ENCODE peak calls at places on chromosomes 13 and 19, in four cellular contexts. J, I, F and C are unnamed samples.
A peak's percentile ranks its signal among the peaks of the same experiment; 100 is the strongest.

GRCh38 chr19:35746556-35746955 is 1.1 kb downstream of the PSENEN start:
- DNase-seq in J (no peak), I (no peak), F (no peak), C (no peak)

GRCh38 chr19:34664870-34665269 is 12.1 kb downstream of the SCGB2B2 start:
- DNase-seq in J (no peak), I (no peak), F (no peak), C (no peak)

GRCh38 chr19:55345818-55346724 is 6.4 kb downstream of the KMT5C start:
- DNase-seq in J (no peak), I (no peak), F (no peak), C (no peak)

GRCh38 chr19:6737284-6737872 is at the start of gene GPR108:
- DNase-seq in J (peak; percentile 99), I (peak; percentile 68), F (peak; percentile 100), C (peak; percentile 100)

GRCh38 chr13:101127741-101128353 is 288.5 kb downstream of the NALCN start:
- DNase-seq in J (no peak), I (peak; percentile 72), F (peak; percentile 9), C (peak; percentile 61)

GRCh38 chr19:33826521-33826920 is 29.9 kb downstream of the KCTD15 start:
- DNase-seq in J (no peak), I (no peak), F (no peak), C (no peak)

GRCh38 chr13:33312150-33312908 is 26.8 kb upstream of the STARD13 start:
- DNase-seq in J (no peak), I (no peak), F (no peak), C (peak; percentile 79)

GRCh38 chr13:44576396-44577235 is 486 bp upstream of the TSC22D1 start:
- DNase-seq in J (no peak), I (no peak), F (no peak), C (no peak)

GRCh38 chr13:48772908-48773307 is 119.2 kb downstream of the CYSLTR2 start:
- DNase-seq in J (no peak), I (no peak), F (no peak), C (no peak)

GRCh38 chr13:80339578-80339840 is 1.4 kb downstream of the SPRY2 start:
- DNase-seq in J (no peak), I (no peak), F (no peak), C (no peak)

DNA sequence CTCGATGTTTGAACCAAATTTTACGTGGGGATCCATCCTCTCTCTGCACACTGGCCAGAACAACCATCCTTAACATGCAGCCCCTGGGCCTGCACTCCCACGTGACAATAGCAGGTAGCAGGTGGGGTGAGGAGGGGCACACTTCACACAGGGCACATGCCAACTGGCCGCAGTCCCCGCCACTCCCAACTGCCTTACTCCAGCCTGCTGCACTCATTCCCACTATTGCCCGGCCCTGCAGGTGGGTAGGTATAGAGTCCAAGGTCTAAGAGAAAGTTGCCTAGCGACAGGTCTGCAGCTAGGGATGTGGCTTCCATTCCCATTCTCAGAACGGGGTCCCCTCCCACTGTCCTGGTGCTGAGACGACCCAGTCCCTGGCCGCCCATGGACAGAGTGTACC is 18.0 kb downstream of the VRK3 start:
- DNase-seq in J (no peak), I (no peak), F (no peak), C (no peak)
- H3K4me3 ChIP-seq in J (no peak overlapping the region), I (no peak overlapping the region), F (no peak overlapping the region), C (no peak overlapping the region)

DNA sequence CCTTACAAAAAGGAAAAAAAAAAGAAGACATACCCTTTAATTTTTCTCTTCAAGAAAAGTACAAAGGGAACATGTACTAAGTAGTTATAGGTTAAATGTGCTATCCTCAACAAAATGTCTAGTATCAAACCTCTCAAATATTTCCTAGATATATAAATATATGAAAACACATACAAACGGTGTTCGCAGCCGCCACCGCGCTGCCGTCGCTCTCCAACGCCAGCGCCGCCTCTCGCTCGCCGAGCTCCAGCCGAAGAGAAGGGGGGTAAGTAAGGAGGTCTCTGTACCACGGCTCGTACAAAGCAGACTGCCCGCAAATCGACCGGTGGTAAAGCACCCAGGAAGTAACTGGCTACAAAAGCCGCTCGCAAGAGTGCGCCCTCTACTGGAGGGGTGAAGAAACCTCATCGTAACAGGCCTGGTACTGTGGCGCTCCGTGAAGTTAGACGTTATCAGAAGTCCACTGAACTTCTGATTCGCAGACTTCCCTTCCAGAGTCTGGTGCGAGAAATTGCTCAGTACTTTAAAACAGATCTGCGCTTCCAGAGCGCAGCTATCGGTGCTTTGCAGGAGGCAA is 192.1 kb downstream of the DACH1 start:
- DNase-seq in J (no peak), I (no peak), F (no peak), C (no peak)
- TF ChIP-seq CTCF in J (no peak), I (peak; percentile 34), F (no peak), C (no peak)

GRCh38 chr13:23160241-23161175 is 20.3 kb upstream of the SGCG start:
- DNase-seq in J (no peak), I (peak; percentile 12), F (no peak), C (no peak)

GRCh38 chr13:23161176-23161825 is 19.5 kb upstream of the SGCG start:
- DNase-seq in J (no peak), I (no peak), F (no peak), C (no peak)

GRCh38 chr13:23159587-23160240 is 21.1 kb upstream of the SGCG start:
- DNase-seq in J (no peak), I (no peak), F (no peak), C (no peak)

DNA sequence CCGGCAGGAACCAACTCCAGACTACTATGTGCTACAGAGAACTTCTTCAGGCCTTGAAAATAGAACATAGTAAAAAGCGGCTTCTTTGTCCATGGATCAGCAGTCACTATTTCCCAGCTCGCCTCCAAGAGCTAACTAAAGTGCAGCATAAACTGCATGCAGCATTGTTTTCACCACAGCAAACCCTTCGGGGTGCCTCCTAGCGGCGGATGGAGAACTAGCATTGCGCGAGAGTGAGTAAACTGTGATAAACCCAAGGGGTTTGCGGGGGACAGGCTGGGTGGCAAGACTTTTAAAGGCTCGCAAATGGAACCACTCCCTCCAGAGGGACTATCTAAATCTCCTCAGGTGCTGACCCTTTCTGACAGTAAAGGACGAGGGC is 21.6 kb upstream of the SGCG start:
- DNase-seq in J (no peak), I (peak; percentile 31), F (no peak), C (peak; percentile 25)
- H3K4me3 ChIP-seq in J (no peak overlapping the region), I (no peak overlapping the region), F (no peak overlapping the region), C (peak overlapping the region; percentile 27)

DNA sequence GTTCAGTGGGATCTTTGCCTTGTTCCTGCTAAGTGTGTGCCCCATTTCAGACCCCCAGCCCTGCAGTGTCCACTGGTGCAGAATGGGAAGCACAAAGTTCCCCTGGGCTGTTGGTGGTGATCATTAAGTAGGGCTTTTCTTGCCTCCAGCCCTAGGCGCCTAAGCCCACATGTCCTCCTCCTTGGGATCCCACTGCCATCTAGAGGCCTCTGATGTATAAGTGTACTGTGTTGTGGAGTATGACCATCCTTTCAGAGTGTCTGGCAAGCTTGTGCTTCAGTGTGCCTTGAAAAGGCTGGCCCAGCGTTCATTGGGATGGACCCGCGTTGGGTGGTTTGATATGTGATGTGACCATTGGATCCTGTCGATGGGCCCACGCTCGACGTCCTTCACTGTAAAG is 71.2 kb downstream of the WASF3 start:
- DNase-seq in J (no peak), I (peak; percentile 3), F (peak; percentile 33), C (peak; percentile 28)
- TF ChIP-seq CTCF in J (no peak), I (peak; percentile 14), F (peak; percentile 31), C (peak; percentile 32)

GRCh38 chr19:43224855-43225253 is 19.4 kb upstream of the PSG4 start:
- DNase-seq in J (no peak), I (no peak), F (no peak), C (no peak)
- H3K4me3 ChIP-seq in J (no peak overlapping the region), I (no peak overlapping the region), F (no peak overlapping the region), C (no peak overlapping the region)

DNA sequence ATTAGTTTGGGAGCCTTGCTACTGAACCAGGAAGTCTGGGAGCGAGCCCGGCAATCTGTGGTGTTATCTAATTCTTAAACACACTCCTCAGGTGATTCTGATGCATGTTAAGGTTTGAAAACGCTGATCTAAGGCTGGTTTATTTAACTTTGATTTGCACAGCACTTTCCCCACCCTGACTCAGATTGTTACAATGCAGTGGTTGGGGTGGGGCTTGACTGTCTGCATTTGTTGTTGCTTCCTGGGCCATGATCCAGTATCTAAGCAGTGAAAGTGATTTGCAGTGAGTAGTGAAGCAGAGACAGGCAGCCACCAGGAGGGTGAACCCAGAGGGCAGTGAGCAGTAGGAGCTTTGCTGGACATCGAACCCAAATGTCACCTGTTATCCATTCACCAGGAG is 81.6 kb upstream of the ARGLU1 start:
- DNase-seq in J (no peak), I (peak; percentile 27), F (no peak), C (peak; percentile 85)
- TF ChIP-seq CTCF in J (no peak), I (no peak), F (no peak), C (no peak)

GRCh38 chr19:46635920-46636761 is at the start of gene GNG8:
- DNase-seq in J (no peak), I (no peak), F (no peak), C (no peak)

GRCh38 chr19:46633130-46633529 is 2.9 kb downstream of the GNG8 start:
- DNase-seq in J (no peak), I (no peak), F (no peak), C (no peak)

GRCh38 chr19:46637224-46637623 is 1.2 kb upstream of the GNG8 start:
- DNase-seq in J (no peak), I (no peak), F (no peak), C (no peak)

GRCh38 chr19:46634045-46634655 is 1.9 kb downstream of the GNG8 start:
- DNase-seq in J (peak; percentile 69), I (peak; percentile 84), F (peak; percentile 65), C (peak; percentile 80)

DNA sequence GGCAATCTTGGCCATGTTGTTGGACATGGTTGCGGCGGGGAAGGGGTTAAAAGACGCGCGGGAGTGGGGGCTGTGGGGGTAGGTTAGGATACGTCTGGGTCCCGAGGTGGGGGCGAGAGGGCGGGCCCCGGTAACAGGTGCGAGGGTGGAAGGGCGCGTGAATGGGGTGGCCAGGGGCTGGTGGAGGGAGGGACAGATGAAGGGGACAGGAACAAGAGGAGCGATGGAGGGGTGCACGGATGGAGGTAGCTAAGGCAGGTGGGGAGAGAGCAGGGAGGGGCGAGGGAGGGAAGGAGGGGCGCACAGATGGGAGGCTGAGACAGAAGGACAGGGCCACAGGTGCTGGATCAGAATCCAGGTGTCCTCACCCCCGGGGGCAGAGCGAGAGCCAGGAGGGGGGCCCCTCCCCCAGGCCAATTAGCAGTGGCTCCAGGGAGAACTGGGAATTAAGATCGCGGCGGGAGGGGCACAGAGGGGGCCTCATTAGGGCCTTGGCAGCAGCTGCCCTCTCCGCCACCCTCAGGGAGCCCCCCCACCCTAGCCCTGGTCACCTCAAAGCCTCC is 1.3 kb downstream of the GNG8 start:
- DNase-seq in J (no peak), I (no peak), F (no peak), C (no peak)
- H3K4me3 ChIP-seq in J (no peak overlapping the region), I (peak overlapping the region; percentile 61), F (no peak overlapping the region), C (peak overlapping the region; percentile 17)

GRCh38 chr19:45958320-45958719 is 15.3 kb downstream of the NOVA2 start:
- DNase-seq in J (no peak), I (no peak), F (no peak), C (no peak)

GRCh38 chr19:45958763-45959516 is 14.7 kb downstream of the NOVA2 start:
- DNase-seq in J (no peak), I (peak; percentile 20), F (no peak), C (no peak)

GRCh38 chr19:45953676-45954075 is 20.0 kb downstream of the NOVA2 start:
- DNase-seq in J (no peak), I (peak; percentile 29), F (no peak), C (peak; percentile 8)

GRCh38 chr19:45954132-45954531 is 19.5 kb downstream of the NOVA2 start:
- DNase-seq in J (no peak), I (no peak), F (no peak), C (no peak)

GRCh38 chr19:45955905-45956608 is 17.6 kb downstream of the NOVA2 start:
- DNase-seq in J (no peak), I (peak; percentile 85), F (peak; percentile 44), C (peak; percentile 78)
- TF ChIP-seq CTCF in J (no peak), I (no peak), F (no peak), C (no peak)